ENCODE peak calls at places on chromosome 19, in seven cellular contexts. R is HFF-Myc; O is cardiac muscle cell; A is iPS DF 6.9; K is NCI-H1105; M is stimulated activated naive CD4-positive, alpha-beta T cell treated with Interleukin-2 at 50 U/mL for 16 hours; W is AG10803. D is an unnamed sample.

GRCh38 chr19:53903055-53903680 is 5.9 kb upstream of the CACNG7 start:
- DNase-seq in R (peak), K (no peak), M (no peak), W (no peak), O (peak), A (no peak), D (peak)

GRCh38 chr19:15358918-15359317 is 20.7 kb downstream of the AKAP8 start:
- DNase-seq in M (no peak), O (no peak), W (no peak), R (no peak), K (no peak), A (no peak), D (no peak)

GRCh38 chr19:48751835-48752510 is 468 bp downstream of the FUT1 start:
- DNase-seq in K (no peak), W (no peak), R (no peak), M (no peak), O (no peak), A (no peak), D (no peak)

GRCh38 chr19:15331419-15332310 is 674 bp downstream of the BRD4 start:
- DNase-seq in W (peak), K (peak), O (peak), M (peak), A (no peak), R (no peak), D (peak)

GRCh38 chr19:32464279-32464678 is 58.7 kb downstream of the DPY19L3 start:
- DNase-seq in K (no peak), A (no peak), M (no peak), R (no peak), O (no peak), W (peak), D (peak)

GRCh38 chr19:45571457-45572220 is 13.0 kb downstream of the OPA3 start:
- DNase-seq in W (no peak), O (no peak), R (no peak), M (no peak), A (no peak), K (no peak), D (no peak)

GRCh38 chr19:33683881-33684549 is 62.3 kb downstream of the CHST8 start:
- DNase-seq in A (peak), M (no peak), R (peak), W (peak), K (no peak), O (peak), D (peak)

GRCh38 chr19:53947624-53948023 is 15.1 kb upstream of the CACNG8 start:
- DNase-seq in A (peak), W (no peak), R (no peak), O (no peak), K (no peak), M (no peak), D (no peak)

GRCh38 chr19:409006-409514 is at the start of gene C2CD4C:
- DNase-seq in O (peak), K (no peak), R (no peak), W (no peak), A (no peak), M (no peak), D (peak)

GRCh38 chr19:48722196-48722708 is 2.7 kb upstream of the MAMSTR start:
- DNase-seq in W (no peak), O (no peak), R (no peak), K (no peak), A (no peak), M (no peak), D (no peak)

GRCh38 chr19:956747-957451 is 27.2 kb upstream of the WDR18 start:
- DNase-seq in A (no peak), K (no peak), O (peak), R (no peak), M (no peak), W (peak), D (peak)

GRCh38 chr19:39341122-39341719 is 1.0 kb upstream of the SAMD4B start:
- DNase-seq in R (no peak), O (peak), A (no peak), M (peak), W (peak), K (no peak), D (peak)

GRCh38 chr19:4991996-4992698 is 23.2 kb downstream of the KDM4B start:
- DNase-seq in R (no peak), M (no peak), W (no peak), K (no peak), O (no peak), A (no peak), D (no peak)

GRCh38 chr19:7483720-7484201 is 5.1 kb downstream of the PEX11G start:
- DNase-seq in W (no peak), R (no peak), A (no peak), K (no peak), O (no peak), M (no peak), D (no peak)

D was measured in adipocyte.